ENCODE peak calls at places on chromosomes 4 and X, in seven cellular contexts. U, R, C, P, Z, H and S are unnamed samples.

GRCh38 chr4:45241976-45242375 is 515.6 kb upstream of the GNPDA2 start:
- DNase-seq in U (no peak), R (peak), C (no peak), P (peak), Z (no peak), H (peak), S (no peak)

GRCh38 chr4:27357283-27357682 is 496.6 kb downstream of the STIM2 start:
- DNase-seq in U (no peak), R (peak), C (no peak), P (peak), Z (no peak), H (peak), S (no peak)

GRCh38 chr4:146032234-146032860 is 93.7 kb upstream of the ZNF827 start:
- DNase-seq in U (no peak), R (no peak), C (no peak), P (no peak), Z (no peak), H (no peak), S (no peak)

GRCh38 chr4:80434238-80434637 is 98.7 kb downstream of the CFAP299 start:
- DNase-seq in U (no peak), R (no peak), C (no peak), P (peak), Z (no peak), H (peak), S (no peak)

GRCh38 chr4:168769416-168769815 is 240.6 kb downstream of the CBR4 start:
- DNase-seq in U (no peak), R (peak), C (no peak), P (no peak), Z (no peak), H (peak), S (no peak)

GRCh38 chrX:39928704-39929439 is 168.9 kb downstream of the BCOR start:
- DNase-seq in U (no peak), R (no peak), C (no peak), P (peak), Z (no peak), H (no peak), S (no peak)

GRCh38 chrX:40303256-40304077 is 205.7 kb upstream of the BCOR start:
- DNase-seq in U (peak), R (no peak), C (no peak), P (no peak), Z (no peak), H (no peak), S (no peak)

GRCh38 chr4:77430847-77431246 is 174.8 kb upstream of the CXCL13 start:
- DNase-seq in U (no peak), R (no peak), C (no peak), P (no peak), Z (no peak), H (no peak), S (no peak)

GRCh38 chrX:101208152-101208905 is 11.3 kb upstream of the DRP2 start:
- DNase-seq in U (peak), R (peak), C (no peak), P (no peak), Z (no peak), H (peak), S (no peak)

GRCh38 chr4:154707877-154708276 is 35.9 kb upstream of the LRAT start:
- DNase-seq in U (no peak), R (no peak), C (no peak), P (peak), Z (no peak), H (no peak), S (no peak)

GRCh38 chr4:26830701-26831100 is 29.9 kb upstream of the STIM2 start:
- DNase-seq in U (no peak), R (no peak), C (no peak), P (no peak), Z (no peak), H (no peak), S (no peak)

GRCh38 chr4:14254252-14254651 is 626.7 kb upstream of the BOD1L1 start:
- DNase-seq in U (peak), R (peak), C (no peak), P (peak), Z (no peak), H (peak), S (no peak)

GRCh38 chr4:25002679-25003078 is 28.1 kb downstream of the LGI2 start:
- DNase-seq in U (no peak), R (peak), C (no peak), P (no peak), Z (no peak), H (peak), S (no peak)

GRCh38 chrX:93259029-93259428 is 414.3 kb downstream of the NAP1L3 start:
- DNase-seq in U (no peak), R (no peak), C (no peak), P (no peak), Z (no peak), H (no peak), S (no peak)